ENCODE peak calls at places on chromosome 2, in five cellular contexts. One of them, this sample, is unnamed.

GRCh38 chr2:188320861-188321260 is 29.2 kb downstream of the GULP1 start:
- DNase-seq in heart right ventricle: no peak
- DNase-seq in endodermal cell: no peak
- DNase-seq in GM13977: no peak
- DNase-seq in GM12864: no peak
- DNase-seq in this sample: no peak

GRCh38 chr2:173999272-173999671 is 34.1 kb upstream of the SP3 start:
- DNase-seq in heart right ventricle: peak
- DNase-seq in endodermal cell: no peak
- DNase-seq in GM13977: no peak
- DNase-seq in GM12864: no peak
- DNase-seq in this sample: no peak

GRCh38 chr2:120989556-120989848 is 253.8 kb downstream of the GLI2 start:
- DNase-seq in heart right ventricle: no peak
- DNase-seq in endodermal cell: peak
- DNase-seq in GM13977: peak
- DNase-seq in GM12864: no peak
- DNase-seq in this sample: no peak

GRCh38 chr2:501667-502066 is 175.5 kb downstream of the TMEM18 start:
- DNase-seq in heart right ventricle: no peak
- DNase-seq in endodermal cell: no peak
- DNase-seq in GM13977: no peak
- DNase-seq in GM12864: no peak
- DNase-seq in this sample: no peak

GRCh38 chr2:239178484-239178883 is 222.3 kb downstream of the HDAC4 start:
- DNase-seq in heart right ventricle: no peak
- DNase-seq in endodermal cell: peak
- DNase-seq in GM13977: no peak
- DNase-seq in GM12864: no peak
- DNase-seq in this sample: no peak

GRCh38 chr2:217451634-217452033 is 551.2 kb downstream of the TNS1 start:
- DNase-seq in heart right ventricle: no peak
- DNase-seq in endodermal cell: peak
- DNase-seq in GM13977: no peak
- DNase-seq in GM12864: no peak
- DNase-seq in this sample: no peak

GRCh38 chr2:74374509-74375205 is 5.5 kb downstream of the DCTN1 start:
- DNase-seq in heart right ventricle: peak
- DNase-seq in endodermal cell: peak
- DNase-seq in GM13977: no peak
- DNase-seq in GM12864: no peak
- DNase-seq in this sample: no peak

GRCh38 chr2:19051238-19051831 is 307.1 kb downstream of the OSR1 start:
- DNase-seq in heart right ventricle: no peak
- DNase-seq in endodermal cell: no peak
- DNase-seq in GM13977: no peak
- DNase-seq in GM12864: no peak
- DNase-seq in this sample: no peak

GRCh38 chr2:168348076-168348475 is 100.7 kb upstream of the STK39 start:
- DNase-seq in heart right ventricle: peak
- DNase-seq in endodermal cell: peak
- DNase-seq in GM13977: peak
- DNase-seq in GM12864: no peak
- DNase-seq in this sample: no peak

GRCh38 chr2:42031281-42031680 is 16.5 kb upstream of the PKDCC start:
- DNase-seq in heart right ventricle: no peak
- DNase-seq in endodermal cell: no peak
- DNase-seq in GM13977: no peak
- DNase-seq in GM12864: no peak
- DNase-seq in this sample: no peak

DNA sequence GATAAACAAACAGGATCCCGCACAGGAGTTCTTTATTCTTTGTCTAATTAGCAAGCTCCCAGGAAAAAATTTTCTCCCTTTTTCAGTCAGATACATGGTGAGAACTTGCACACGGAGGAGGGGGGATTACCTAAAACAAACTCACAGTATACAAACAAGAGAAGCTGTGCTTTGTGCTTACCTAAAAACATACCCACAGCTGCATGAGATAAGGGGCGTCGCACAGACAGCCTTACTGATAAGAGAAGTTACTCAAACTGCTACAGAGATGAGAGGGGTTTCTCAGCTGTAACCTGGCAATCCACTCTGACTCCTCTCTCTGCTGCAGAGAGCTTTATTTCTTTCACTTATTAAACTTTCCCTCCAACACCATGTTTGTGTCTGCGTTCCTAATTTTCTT is 32.9 kb upstream of the ST3GAL5 start:
- DNase-seq in heart right ventricle: no peak
- DNase-seq in endodermal cell: peak
- DNase-seq in GM13977: no peak
- DNase-seq in GM12864: no peak
- DNase-seq in this sample: no peak
- TF ChIP-seq CTCF in heart right ventricle: no peak
- TF ChIP-seq CTCF in endodermal cell: no peak
- TF ChIP-seq CTCF in GM13977: no peak
- TF ChIP-seq CTCF in GM12864: no peak
- TF ChIP-seq CTCF in this sample: no peak

GRCh38 chr2:63594622-63595021 is 5.9 kb downstream of the MDH1 start:
- DNase-seq in heart right ventricle: no peak
- DNase-seq in endodermal cell: no peak
- DNase-seq in GM13977: no peak
- DNase-seq in GM12864: no peak
- DNase-seq in this sample: no peak
- TF ChIP-seq CTCF in heart right ventricle: no peak
- TF ChIP-seq CTCF in endodermal cell: peak
- TF ChIP-seq CTCF in GM13977: peak
- TF ChIP-seq CTCF in GM12864: no peak
- TF ChIP-seq CTCF in this sample: no peak

GRCh38 chr2:20208487-20208882 is 16.4 kb downstream of the SDC1 start:
- DNase-seq in heart right ventricle: no peak
- DNase-seq in endodermal cell: no peak
- DNase-seq in GM13977: no peak
- DNase-seq in GM12864: no peak
- DNase-seq in this sample: no peak

GRCh38 chr2:20205069-20205468 is 19.9 kb downstream of the SDC1 start:
- DNase-seq in heart right ventricle: no peak
- DNase-seq in endodermal cell: no peak
- DNase-seq in GM13977: no peak
- DNase-seq in GM12864: no peak
- DNase-seq in this sample: no peak

GRCh38 chr2:20203521-20204225 is 21.3 kb downstream of the SDC1 start:
- DNase-seq in heart right ventricle: no peak
- DNase-seq in endodermal cell: no peak
- DNase-seq in GM13977: no peak
- DNase-seq in GM12864: no peak
- DNase-seq in this sample: no peak

GRCh38 chr2:20207051-20207450 is 17.9 kb downstream of the SDC1 start:
- DNase-seq in heart right ventricle: no peak
- DNase-seq in endodermal cell: no peak
- DNase-seq in GM13977: no peak
- DNase-seq in GM12864: no peak
- DNase-seq in this sample: no peak

GRCh38 chr2:20205915-20206524 is 18.9 kb downstream of the SDC1 start:
- DNase-seq in heart right ventricle: no peak
- DNase-seq in endodermal cell: peak
- DNase-seq in GM13977: no peak
- DNase-seq in GM12864: no peak
- DNase-seq in this sample: no peak
- TF ChIP-seq CTCF in heart right ventricle: no peak
- TF ChIP-seq CTCF in endodermal cell: no peak
- TF ChIP-seq CTCF in GM13977: no peak
- TF ChIP-seq CTCF in GM12864: no peak
- TF ChIP-seq CTCF in this sample: peak

GRCh38 chr2:195574305-195574704 is 82.7 kb upstream of the SLC39A10 start:
- DNase-seq in heart right ventricle: no peak
- DNase-seq in endodermal cell: no peak
- DNase-seq in GM13977: no peak
- DNase-seq in GM12864: no peak
- DNase-seq in this sample: no peak

GRCh38 chr2:195575021-195575420 is 82.0 kb upstream of the SLC39A10 start:
- DNase-seq in heart right ventricle: no peak
- DNase-seq in endodermal cell: no peak
- DNase-seq in GM13977: no peak
- DNase-seq in GM12864: no peak
- DNase-seq in this sample: no peak

GRCh38 chr2:195572894-195573293 is 84.1 kb upstream of the SLC39A10 start:
- DNase-seq in heart right ventricle: no peak
- DNase-seq in endodermal cell: no peak
- DNase-seq in GM13977: no peak
- DNase-seq in GM12864: no peak
- DNase-seq in this sample: no peak

GRCh38 chr2:195573314-195573713 is 83.7 kb upstream of the SLC39A10 start:
- DNase-seq in heart right ventricle: no peak
- DNase-seq in endodermal cell: no peak
- DNase-seq in GM13977: no peak
- DNase-seq in GM12864: no peak
- DNase-seq in this sample: no peak

DNA sequence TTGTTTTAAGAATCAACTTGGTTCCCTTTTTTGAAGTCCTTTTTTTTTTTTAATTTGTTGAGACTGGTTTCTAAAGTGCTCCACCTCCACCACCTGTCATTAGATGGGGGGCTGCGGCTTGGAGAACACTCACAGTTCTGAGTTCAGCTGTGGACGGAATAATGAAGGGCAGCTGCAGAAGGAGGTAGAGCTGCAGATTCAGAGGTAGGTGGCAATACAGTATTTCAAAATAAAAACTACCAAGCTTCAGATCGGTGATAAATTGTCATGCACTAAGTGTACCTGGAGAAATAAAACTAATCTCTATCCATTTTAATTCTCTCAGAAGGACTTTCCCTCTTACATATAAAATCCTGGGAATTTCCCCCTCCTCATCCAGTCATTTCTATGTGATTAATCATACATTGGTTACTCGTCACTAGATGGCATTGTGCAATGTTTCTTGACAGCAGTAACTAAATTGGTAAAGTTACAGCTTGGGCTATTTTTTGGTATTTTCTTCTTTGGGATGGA is 81.1 kb upstream of the SLC39A10 start:
- DNase-seq in heart right ventricle: no peak
- DNase-seq in endodermal cell: no peak
- DNase-seq in GM13977: peak
- DNase-seq in GM12864: no peak
- DNase-seq in this sample: no peak
- TF ChIP-seq CTCF in heart right ventricle: peak
- TF ChIP-seq CTCF in endodermal cell: peak
- TF ChIP-seq CTCF in GM13977: peak
- TF ChIP-seq CTCF in GM12864: no peak
- TF ChIP-seq CTCF in this sample: peak

GRCh38 chr2:69914235-69915049 is 467 bp upstream of the MXD1 start:
- DNase-seq in heart right ventricle: peak
- DNase-seq in endodermal cell: peak
- DNase-seq in GM13977: peak
- DNase-seq in GM12864: peak
- DNase-seq in this sample: peak
- TF ChIP-seq CTCF in heart right ventricle: peak
- TF ChIP-seq CTCF in endodermal cell: peak
- TF ChIP-seq CTCF in GM13977: peak
- TF ChIP-seq CTCF in GM12864: no peak
- TF ChIP-seq CTCF in this sample: peak

This sample was measured in LNCaP clone FGC.